ENCODE peak calls at places on chromosomes 5 and 9, in seven cellular contexts. S is Peyer's patch, V is body of pancreas, M is tibial artery, U is H9, Q is thoracic aorta, F is cardiac muscle cell. H is an unnamed sample.

GRCh38 chr5:128770907-128771306 is 194.4 kb upstream of the SLC27A6 start:
- DNase-seq in F (no peak), Q (no peak), V (no peak), U (no peak), M (no peak), S (no peak), H (no peak)

GRCh38 chr5:164204338-164204946 is 699.0 kb downstream of the MAT2B start:
- DNase-seq in M (no peak), F (peak; percentile 90), S (no peak), V (no peak), Q (no peak), U (no peak), H (no peak)

GRCh38 chr5:149581931-149582768 is 852 bp downstream of the ARHGEF37 start:
- DNase-seq in Q (no peak), M (no peak), S (no peak), V (peak; percentile 64), F (peak; percentile 41), U (peak; percentile 65), H (no peak)

GRCh38 chr9:35606138-35606504 is 1.1 kb downstream of the TESK1 start:
- DNase-seq in S (no peak), F (no peak), M (no peak), Q (no peak), U (no peak), V (no peak), H (no peak)

GRCh38 chr9:106621299-106621920 is 241.6 kb upstream of the ZNF462 start:
- DNase-seq in U (peak; percentile 35), S (no peak), V (no peak), M (no peak), Q (no peak), F (peak; percentile 32), H (peak; percentile 20)

GRCh38 chr5:30194595-30194994 is 998.9 kb upstream of the CDH6 start:
- DNase-seq in F (no peak), M (no peak), V (no peak), U (no peak), Q (no peak), S (no peak), H (no peak)

GRCh38 chr5:7462758-7463157 is 66.8 kb downstream of the ADCY2 start:
- DNase-seq in Q (no peak), V (no peak), F (no peak), S (no peak), U (no peak), M (no peak), H (no peak)

GRCh38 chr5:34897646-34898045 is 17.7 kb downstream of the RAD1 start:
- DNase-seq in S (no peak), F (no peak), Q (no peak), M (no peak), U (no peak), V (no peak), H (no peak)

GRCh38 chr9:81499021-81499454 is 190.3 kb downstream of the TLE1 start:
- DNase-seq in Q (peak; percentile 25), M (peak; percentile 83), F (peak; percentile 81), S (no peak), U (no peak), V (peak; percentile 43), H (no peak)

GRCh38 chr9:96762562-96762961 is 15.3 kb downstream of the ZNF510 start:
- DNase-seq in V (no peak), U (no peak), M (no peak), F (no peak), Q (no peak), S (no peak), H (no peak)

GRCh38 chr5:102865510-102866314 is 110.6 kb downstream of the PAM start:
- DNase-seq in M (peak; percentile 90), U (peak; percentile 63), S (no peak), V (peak; percentile 71), Q (peak; percentile 61), F (peak; percentile 86), H (no peak)

GRCh38 chr9:36401897-36402480 is 1.9 kb upstream of the RNF38 start:
- DNase-seq in Q (no peak), M (no peak), S (no peak), U (no peak), V (peak; percentile 18), F (no peak), H (no peak)

GRCh38 chr9:108209132-108209700 is 646.6 kb downstream of the ACTL7B start:
- DNase-seq in V (no peak), U (no peak), Q (no peak), M (no peak), S (no peak), F (no peak), H (no peak)

GRCh38 chr5:149400304-149400703 is 21.2 kb upstream of the IL17B start:
- DNase-seq in Q (no peak), U (no peak), S (no peak), V (no peak), M (peak; percentile 42), F (no peak), H (no peak)

GRCh38 chr5:145244788-145245187 is 590.4 kb downstream of the PRELID2 start:
- DNase-seq in U (no peak), F (peak; percentile 48), Q (no peak), M (no peak), V (no peak), S (no peak), H (no peak)

GRCh38 chr9:129725841-129726251 is 27.0 kb downstream of the PTGES start:
- DNase-seq in V (no peak), F (no peak), Q (no peak), S (no peak), M (no peak), U (no peak), H (no peak)

GRCh38 chr5:170132642-170133448 is 27.1 kb downstream of the FOXI1 start:
- DNase-seq in F (peak; percentile 64), S (no peak), V (no peak), U (no peak), Q (no peak), M (no peak), H (no peak)

GRCh38 chr9:114299286-114300152 is 23.4 kb upstream of the ORM1 start:
- DNase-seq in U (no peak), V (no peak), S (no peak), M (peak; percentile 53), Q (no peak), F (no peak), H (no peak)

GRCh38 chr9:83231039-83231438 is 168.1 kb upstream of the RASEF start:
- DNase-seq in Q (no peak), M (no peak), V (no peak), U (no peak), F (peak; percentile 61), S (no peak), H (no peak)

GRCh38 chr5:107933326-107933725 is 262.6 kb upstream of the EFNA5 start:
- DNase-seq in U (no peak), Q (no peak), F (no peak), V (no peak), S (no peak), M (no peak), H (no peak)

DNA sequence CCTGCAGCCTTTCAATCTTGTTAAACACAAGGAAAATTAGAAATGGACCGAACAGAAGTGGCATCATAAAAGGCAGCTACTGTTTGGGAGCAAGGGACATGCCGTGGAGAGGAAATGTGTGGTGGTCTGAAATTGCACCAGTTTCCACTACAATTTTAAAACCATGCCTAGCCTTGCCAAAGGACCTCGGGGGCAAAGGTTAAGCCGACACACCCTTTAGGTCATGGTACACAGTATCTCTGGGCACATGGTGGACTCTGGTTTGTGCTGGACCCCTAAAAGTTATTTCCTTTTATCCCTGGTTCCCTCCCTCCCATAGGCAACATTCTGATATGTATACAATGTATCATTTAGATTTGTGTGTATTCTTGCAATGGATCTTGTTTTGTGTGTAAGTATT is 78.0 kb downstream of the F2RL2 start:
- DNase-seq in V (no peak), F (no peak), U (no peak), S (no peak), Q (no peak), M (no peak), H (no peak)
- H3K4me1 ChIP-seq in V (peaks cover 66% of the 10 kb centered on the region), F (no peaks in the 10 kb centered on the region), U (peaks cover 11% of the 10 kb centered on the region), S (peaks cover 56% of the 10 kb centered on the region), Q (no peaks in the 10 kb centered on the region), M (no peaks in the 10 kb centered on the region), H (peaks cover 5% of the 10 kb centered on the region)

DNA sequence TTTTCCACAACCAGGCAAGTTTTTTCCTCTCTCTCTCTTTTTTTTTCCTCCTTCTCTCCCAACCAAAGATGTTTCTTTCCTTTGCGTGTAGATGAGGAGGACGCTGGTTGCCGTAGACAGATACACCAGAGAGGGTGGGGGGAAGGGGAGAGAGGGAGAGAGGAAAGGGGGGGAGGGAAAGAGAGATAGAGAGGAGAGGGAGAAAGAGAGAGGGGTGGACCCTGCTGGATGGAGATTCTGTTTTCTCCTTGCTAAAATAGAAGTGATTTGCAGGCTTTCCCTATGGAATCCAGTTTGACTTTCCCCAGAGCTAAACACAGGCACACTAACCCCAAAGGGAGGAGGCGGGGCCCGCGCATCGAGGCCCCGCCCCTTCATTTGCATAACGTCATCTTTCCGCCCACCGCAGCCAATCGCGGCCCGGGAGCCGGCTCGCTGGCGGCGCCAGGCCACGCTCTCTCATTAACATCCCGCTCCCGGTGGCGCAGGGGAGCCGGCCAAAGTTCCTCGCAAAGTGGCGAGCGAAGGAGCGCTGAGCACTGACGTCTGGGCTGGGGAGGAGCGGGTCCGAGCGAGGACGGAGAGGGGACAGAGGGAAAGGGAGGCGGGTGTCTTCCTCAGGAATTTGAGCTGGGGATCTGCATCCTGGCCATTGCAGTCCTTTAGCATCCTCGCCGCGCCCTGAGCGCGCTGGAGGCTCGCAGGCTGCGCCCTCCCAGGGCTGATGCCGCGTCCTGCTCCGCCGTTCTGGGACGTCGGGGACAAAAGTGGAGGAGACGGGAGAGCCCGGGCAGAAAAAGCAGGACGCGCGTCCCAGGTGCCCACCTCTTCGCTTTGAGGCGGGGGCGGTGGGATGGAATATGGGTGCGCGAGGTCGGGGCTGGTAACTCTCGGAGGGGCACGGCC is 559 bp upstream of the EBF1 start:
- DNase-seq in M (peak; percentile 97), Q (peak; percentile 63), V (peak; percentile 84), S (peak; percentile 91), F (peak; percentile 97), U (peak; percentile 94), H (no peak)
- H3K27ac ChIP-seq in M (peak overlapping the region; percentile 97), Q (peak overlapping the region; percentile 89), V (peak overlapping the region; percentile 68), S (peak overlapping the region; percentile 41), F (no peak overlapping the region), U (no peak overlapping the region), H (no peak overlapping the region)

DNA sequence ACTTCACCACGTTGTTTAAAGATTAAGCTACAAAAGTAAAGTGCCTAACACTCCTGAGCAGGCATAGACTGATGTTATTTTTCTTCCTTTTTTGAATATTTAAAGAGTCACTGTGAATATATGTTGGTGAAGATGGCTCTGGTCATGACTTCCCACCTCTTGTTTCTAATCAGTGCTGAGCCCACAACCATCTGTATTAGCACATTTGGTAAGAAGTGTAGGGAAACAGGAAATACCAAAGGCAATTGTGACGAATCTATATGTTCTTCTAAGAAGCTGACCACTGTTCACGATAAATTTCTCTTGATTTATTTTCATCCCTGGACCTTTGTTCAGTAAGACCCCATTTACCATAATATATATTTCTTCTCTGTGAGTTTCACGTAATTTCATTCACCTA is 108.3 kb upstream of the PCA3 start:
- DNase-seq in S (no peak), U (no peak), Q (no peak), M (no peak), F (peak; percentile 70), V (no peak), H (no peak)
- H3K4me1 ChIP-seq in S (no peaks in the 10 kb centered on the region), U (peaks cover 8% of the 10 kb centered on the region), Q (peaks cover 80% of the 10 kb centered on the region), M (peaks cover 69% of the 10 kb centered on the region), F (peaks cover 3% of the 10 kb centered on the region), V (no peaks in the 10 kb centered on the region), H (no peaks in the 10 kb centered on the region)

DNA sequence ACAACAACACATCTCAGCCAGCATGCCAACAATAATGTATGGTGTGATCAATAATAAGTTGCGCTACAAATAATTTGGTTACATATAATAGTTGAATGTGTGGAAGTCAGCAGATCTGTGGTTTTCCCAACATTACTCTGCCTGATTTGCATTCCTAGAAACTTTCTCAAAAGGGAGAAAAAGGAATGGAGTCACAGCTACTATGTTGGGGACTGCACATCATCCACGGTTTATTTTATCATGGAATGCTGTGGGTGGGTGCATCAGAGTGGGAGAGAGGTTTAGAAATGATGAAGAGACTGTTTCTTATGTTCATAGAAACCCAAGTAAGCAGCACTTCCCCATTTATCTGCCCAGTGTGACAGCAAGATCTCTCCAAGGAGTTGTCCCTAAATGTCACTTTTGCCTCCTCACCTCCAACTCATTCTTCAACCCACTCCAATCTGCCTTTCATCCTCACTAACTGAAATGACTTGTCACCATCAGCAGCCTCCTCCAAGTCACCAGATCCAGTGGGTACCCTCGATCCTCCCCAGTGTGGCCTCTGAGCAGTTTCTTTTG is 2.8 kb upstream of the SPOCK1 start:
- DNase-seq in Q (no peak), S (no peak), F (no peak), M (no peak), U (no peak), V (no peak), H (no peak)
- H3K27ac ChIP-seq in Q (no peak overlapping the region), S (no peak overlapping the region), F (no peak overlapping the region), M (no peak overlapping the region), U (no peak overlapping the region), V (no peak overlapping the region), H (no peak overlapping the region)